ENCODE peak calls at places on chromosomes 3 and 15, in four cellular contexts. B is iris pigment epithelial cell; M is activated CD4-positive, alpha-beta memory T cell treated with anti-CD3 and anti-CD28 coated beads, Interleukin-2, amount 10 ng/mL, durations not matched to agents 7 days and 5 days; X is naive thymus-derived CD4-positive, alpha-beta T cell. N is an unnamed sample.

GRCh38 chr15:86163771-86164170 is 84.1 kb downstream of the AGBL1 start:
- DNase-seq in B (no peak), M (no peak), X (no peak), N (no peak)

GRCh38 chr3:106582151-106582550 is 713.3 kb upstream of the CBLB start:
- DNase-seq in M (no peak), B (no peak), X (no peak), N (no peak)

GRCh38 chr3:172673210-172673679 is 37.6 kb downstream of the NCEH1 start:
- DNase-seq in X (peak), M (peak), B (peak), N (peak)

GRCh38 chr15:35289029-35289617 is 204.0 kb upstream of the NANOGP8 start:
- DNase-seq in M (no peak), B (peak), X (no peak), N (no peak)

GRCh38 chr3:179063945-179064560 is 7.6 kb downstream of the ZMAT3 start:
- DNase-seq in X (no peak), B (peak), M (no peak), N (no peak)

GRCh38 chr15:100714034-100714748 is 111.8 kb downstream of the ASB7 start:
- DNase-seq in B (no peak), X (no peak), M (no peak), N (no peak)

GRCh38 chr15:50774450-50774849 is 8.9 kb upstream of the SPPL2A start:
- DNase-seq in M (no peak), X (peak), B (peak), N (no peak)

GRCh38 chr3:185976977-185977678 is 39.3 kb upstream of the TRA2B start:
- DNase-seq in B (peak), X (peak), M (peak), N (peak)

GRCh38 chr15:32864051-32864450 is 146.2 kb downstream of the GREM1 start:
- DNase-seq in M (no peak), X (no peak), B (no peak), N (no peak)

GRCh38 chr3:11273945-11274344 is 1.7 kb downstream of the ATG7 start:
- DNase-seq in B (peak), X (no peak), M (no peak), N (no peak)

GRCh38 chr15:89114974-89115373 is 26.7 kb downstream of the ABHD2 start:
- DNase-seq in M (no peak), X (no peak), B (peak), N (no peak)

GRCh38 chr3:124993462-124993861 is 58.9 kb upstream of the MUC13 start:
- DNase-seq in M (no peak), B (no peak), X (no peak), N (no peak)

GRCh38 chr15:19899021-19899824 is 642.4 kb downstream of the GOLGA6L6 start:
- DNase-seq in B (no peak), M (no peak), X (no peak), N (no peak)

GRCh38 chr3:123346726-123347125 is 102.2 kb downstream of the ADCY5 start:
- DNase-seq in B (no peak), X (no peak), M (no peak), N (no peak)

GRCh38 chr3:11437506-11437905 is 165.3 kb downstream of the ATG7 start:
- DNase-seq in B (no peak), M (no peak), X (no peak), N (no peak)

GRCh38 chr3:110955301-110955880 is 116.2 kb upstream of the NECTIN3 start:
- DNase-seq in M (no peak), B (peak), X (no peak), N (no peak)

GRCh38 chr3:183818706-183819624 is 6.4 kb downstream of the MAP6D1 start:
- DNase-seq in M (no peak), B (no peak), X (no peak), N (no peak)

GRCh38 chr15:31456329-31457060 is 129.9 kb downstream of the KLF13 start:
- DNase-seq in M (no peak), X (no peak), B (no peak), N (no peak)

GRCh38 chr15:67024322-67024997 is 40.9 kb upstream of the SMAD3 start:
- DNase-seq in M (peak), B (peak), X (no peak), N (no peak)